ENCODE peak calls at places on chromosomes 4 and X, in five cellular contexts. E is CD4-positive, alpha-beta T cell; N is left ventricle myocardium inferior; J is right cardiac atrium; X is spleen. O is an unnamed sample.
A peak's percentile ranks its signal among the peaks of the same experiment; 100 is the strongest.

GRCh38 chr4:101515566-101515965 is 168.2 kb upstream of the PPP3CA start:
- DNase-seq in E (no peak), X (no peak), N (no peak), J (no peak), O (no peak)

GRCh38 chr4:38601916-38602291 is 62.1 kb upstream of the KLF3 start:
- DNase-seq in N (no peak), J (no peak), E (no peak), X (no peak), O (no peak)

GRCh38 chr4:41256740-41257256 is at the start of gene UCHL1:
- DNase-seq in E (no peak), J (peak; percentile 80), N (peak; percentile 29), X (no peak), O (no peak)

GRCh38 chr4:107854326-107855030 is 29.7 kb downstream of the SGMS2 start:
- DNase-seq in X (no peak), E (no peak), N (no peak), J (no peak), O (no peak)

GRCh38 chr4:183789657-183790056 is 115.5 kb upstream of the STOX2 start:
- DNase-seq in N (no peak), E (no peak), X (no peak), J (no peak), O (no peak)

GRCh38 chr4:101420661-101421060 is 73.3 kb upstream of the PPP3CA start:
- DNase-seq in N (no peak), E (no peak), X (no peak), J (no peak), O (no peak)

GRCh38 chr4:112085156-112086035 is 59.9 kb upstream of the FAM241A start:
- DNase-seq in J (no peak), X (no peak), N (no peak), E (no peak), O (peak; percentile 30)

GRCh38 chrX:41781500-41781899 is 57.5 kb downstream of the GPR82 start:
- DNase-seq in N (no peak), E (no peak), X (no peak), J (no peak), O (no peak)

GRCh38 chr4:72568959-72569718 is at the start of gene ADAMTS3:
- DNase-seq in J (peak; percentile 87), N (peak; percentile 62), E (no peak), X (peak; percentile 80), O (no peak)

GRCh38 chr4:84966382-84967291 is at the start of gene WDFY3:
- DNase-seq in X (peak; percentile 91), N (peak; percentile 79), E (no peak), J (peak; percentile 91), O (no peak)

GRCh38 chrX:136954930-136955329 is 74.4 kb upstream of the RBMX start:
- DNase-seq in J (no peak), X (no peak), E (no peak), N (no peak), O (no peak)

GRCh38 chr4:113222431-113222979 is 173.1 kb downstream of the ANK2 start:
- DNase-seq in N (no peak), X (no peak), E (no peak), J (no peak), O (no peak)

GRCh38 chr4:95998311-95998710 is 158.4 kb downstream of the PDHA2 start:
- DNase-seq in X (no peak), N (no peak), E (no peak), J (no peak), O (no peak)

GRCh38 chr4:120672558-120673147 is 249.9 kb downstream of the PRDM5 start:
- DNase-seq in J (no peak), X (no peak), N (no peak), E (no peak), O (no peak)

DNA sequence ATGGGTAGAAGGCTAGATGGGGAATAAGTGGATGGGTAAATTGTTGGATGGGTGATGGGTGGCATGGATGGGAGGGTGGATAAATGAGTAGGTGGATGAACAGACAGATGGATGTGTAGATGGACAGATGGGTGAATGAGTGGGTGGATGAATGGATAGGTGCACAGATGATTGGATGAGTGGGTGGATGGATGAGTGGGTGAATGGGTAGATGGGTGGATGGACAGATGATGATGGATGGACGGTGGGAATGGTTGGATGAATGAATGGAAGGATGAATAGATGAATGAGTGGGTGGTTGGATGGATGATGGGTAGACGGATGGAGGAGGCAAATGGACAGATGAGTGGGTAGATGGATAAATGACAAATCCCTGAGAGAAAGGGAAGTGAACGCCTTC is 68.3 kb downstream of the EVC2 start:
- DNase-seq in X (no peak), E (no peak), J (no peak), N (no peak), O (no peak)
- H3K27ac ChIP-seq in X (no peak overlapping the region), E (no peak overlapping the region), J (no peak overlapping the region), N (no peak overlapping the region), O (no peak overlapping the region)

DNA sequence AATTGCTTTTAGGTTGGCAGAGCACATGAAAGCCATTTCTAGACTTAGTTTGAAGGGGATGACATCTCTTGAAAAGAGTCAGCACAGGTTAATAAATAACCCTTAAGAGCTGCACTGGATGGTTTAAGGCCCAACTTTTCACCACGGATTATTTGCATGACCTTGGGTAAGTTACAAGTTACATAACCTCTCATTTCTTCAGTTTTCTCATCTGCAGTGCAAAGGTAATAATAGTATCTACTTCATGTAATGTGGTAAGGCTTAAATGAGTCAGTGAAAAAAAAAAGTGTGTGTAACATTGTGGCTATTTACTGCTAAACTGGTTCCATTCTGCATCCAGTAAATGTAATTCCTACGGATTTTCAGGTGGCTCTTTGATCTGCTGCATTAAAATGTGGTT is 715.8 kb downstream of the CCSER1 start:
- DNase-seq in E (no peak), N (no peak), J (no peak), X (no peak), O (no peak)
- H3K27ac ChIP-seq in E (no peak overlapping the region), N (no peak overlapping the region), J (no peak overlapping the region), X (no peak overlapping the region), O (no peak overlapping the region)

GRCh38 chr4:87120411-87121162 is 99.8 kb downstream of the KLHL8 start:
- DNase-seq in J (peak; percentile 71), N (no peak), E (no peak), X (no peak), O (no peak)
- H3K27ac ChIP-seq in J (peak overlapping the region; percentile 86), N (peak overlapping the region; percentile 86), E (no peak overlapping the region), X (no peak overlapping the region), O (no peak overlapping the region)

GRCh38 chr4:73918058-73918457 is 48.9 kb downstream of the CXCL1 start:
- DNase-seq in E (no peak), N (no peak), J (no peak), X (no peak), O (no peak)
- H3K27ac ChIP-seq in E (no peak overlapping the region), N (no peak overlapping the region), J (no peak overlapping the region), X (peak overlapping the region; percentile 23), O (no peak overlapping the region)

GRCh38 chrX:115591856-115592842 is 31.2 kb downstream of the PLS3 start:
- DNase-seq in X (no peak), J (no peak), E (no peak), N (no peak), O (no peak)
- H3K27ac ChIP-seq in X (peak overlapping the region; percentile 7), J (no peak overlapping the region), E (no peak overlapping the region), N (peak overlapping the region; percentile 87), O (no peak overlapping the region)

GRCh38 chr4:7323872-7324650 is 110.7 kb downstream of the PSAPL1 start:
- DNase-seq in E (no peak), N (no peak), X (peak; percentile 76), J (peak; percentile 14), O (no peak)
- H3K27ac ChIP-seq in E (no peak overlapping the region), N (no peak overlapping the region), X (no peak overlapping the region), J (no peak overlapping the region), O (no peak overlapping the region)

GRCh38 chr4:104494822-104495559 is at the start of gene CXXC4:
- DNase-seq in E (no peak), J (peak; percentile 86), X (peak; percentile 64), N (peak; percentile 67), O (no peak)
- H3K27ac ChIP-seq in E (no peak within 1 kb of the TSS), J (peak within 1 kb of the TSS; percentile 96), X (peak within 1 kb of the TSS; percentile 61), N (peak within 1 kb of the TSS; percentile 90), O (no peak within 1 kb of the TSS)

O was measured in CD4-positive, CD25-positive, alpha-beta regulatory T cell.